ENCODE peak calls at places on chromosomes 13 and 19, in nine cellular contexts. One of them, this sample, is unnamed.

GRCh38 chr19:52670046-52670445 is 31.9 kb upstream of the ZNF83 start:
- DNase-seq in activated naive CD4-positive, alpha-beta T cell: no peak
- DNase-seq in heart left ventricle: no peak
- DNase-seq in cerebellar nuclear complex: no peak
- DNase-seq in AG10803: no peak
- DNase-seq in WTC11: no peak
- DNase-seq in cardiac muscle cell: no peak
- DNase-seq in fibroblast of the conjunctiva: no peak
- DNase-seq in AG09319: no peak
- DNase-seq in this sample: no peak

GRCh38 chr13:26022538-26023292 is 29.1 kb downstream of the SHISA2 start:
- DNase-seq in activated naive CD4-positive, alpha-beta T cell: no peak
- DNase-seq in heart left ventricle: peak
- DNase-seq in cerebellar nuclear complex: peak
- DNase-seq in AG10803: peak
- DNase-seq in WTC11: no peak
- DNase-seq in cardiac muscle cell: peak
- DNase-seq in fibroblast of the conjunctiva: peak
- DNase-seq in AG09319: peak
- DNase-seq in this sample: no peak

GRCh38 chr13:26503826-26504594 is 53.5 kb upstream of the WASF3 start:
- DNase-seq in activated naive CD4-positive, alpha-beta T cell: no peak
- DNase-seq in heart left ventricle: no peak
- DNase-seq in cerebellar nuclear complex: no peak
- DNase-seq in AG10803: no peak
- DNase-seq in WTC11: no peak
- DNase-seq in cardiac muscle cell: no peak
- DNase-seq in fibroblast of the conjunctiva: no peak
- DNase-seq in AG09319: no peak
- DNase-seq in this sample: no peak

GRCh38 chr13:102571075-102571474 is 25.7 kb upstream of the TPP2 start:
- DNase-seq in activated naive CD4-positive, alpha-beta T cell: no peak
- DNase-seq in heart left ventricle: no peak
- DNase-seq in cerebellar nuclear complex: no peak
- DNase-seq in AG10803: no peak
- DNase-seq in WTC11: peak
- DNase-seq in cardiac muscle cell: no peak
- DNase-seq in fibroblast of the conjunctiva: no peak
- DNase-seq in AG09319: no peak
- DNase-seq in this sample: no peak

GRCh38 chr13:112879283-112879833 is 89.7 kb upstream of the MCF2L start:
- DNase-seq in activated naive CD4-positive, alpha-beta T cell: no peak
- DNase-seq in heart left ventricle: peak
- DNase-seq in cerebellar nuclear complex: no peak
- DNase-seq in AG10803: peak
- DNase-seq in WTC11: no peak
- DNase-seq in cardiac muscle cell: peak
- DNase-seq in fibroblast of the conjunctiva: no peak
- DNase-seq in AG09319: no peak
- DNase-seq in this sample: no peak

GRCh38 chr13:69793803-69794453 is 313.7 kb upstream of the ATXN8OS start:
- DNase-seq in activated naive CD4-positive, alpha-beta T cell: no peak
- DNase-seq in heart left ventricle: no peak
- DNase-seq in cerebellar nuclear complex: no peak
- DNase-seq in AG10803: no peak
- DNase-seq in WTC11: no peak
- DNase-seq in cardiac muscle cell: no peak
- DNase-seq in fibroblast of the conjunctiva: no peak
- DNase-seq in AG09319: no peak
- DNase-seq in this sample: no peak

GRCh38 chr19:6271721-6272410 is 7.9 kb downstream of the MLLT1 start:
- DNase-seq in activated naive CD4-positive, alpha-beta T cell: no peak
- DNase-seq in heart left ventricle: peak
- DNase-seq in cerebellar nuclear complex: no peak
- DNase-seq in AG10803: peak
- DNase-seq in WTC11: peak
- DNase-seq in cardiac muscle cell: peak
- DNase-seq in fibroblast of the conjunctiva: peak
- DNase-seq in AG09319: no peak
- DNase-seq in this sample: no peak

GRCh38 chr13:107968470-107968869 is 246.9 kb downstream of the LIG4 start:
- DNase-seq in activated naive CD4-positive, alpha-beta T cell: no peak
- DNase-seq in heart left ventricle: no peak
- DNase-seq in cerebellar nuclear complex: no peak
- DNase-seq in AG10803: no peak
- DNase-seq in WTC11: no peak
- DNase-seq in cardiac muscle cell: no peak
- DNase-seq in fibroblast of the conjunctiva: no peak
- DNase-seq in AG09319: no peak
- DNase-seq in this sample: no peak

GRCh38 chr19:6425732-6426686 is 1.4 kb upstream of the KHSRP start:
- DNase-seq in activated naive CD4-positive, alpha-beta T cell: no peak
- DNase-seq in heart left ventricle: no peak
- DNase-seq in cerebellar nuclear complex: no peak
- DNase-seq in AG10803: no peak
- DNase-seq in WTC11: no peak
- DNase-seq in cardiac muscle cell: no peak
- DNase-seq in fibroblast of the conjunctiva: no peak
- DNase-seq in AG09319: no peak
- DNase-seq in this sample: no peak

GRCh38 chr13:92967923-92968322 is 258.7 kb upstream of the GPC6 start:
- DNase-seq in activated naive CD4-positive, alpha-beta T cell: no peak
- DNase-seq in heart left ventricle: no peak
- DNase-seq in cerebellar nuclear complex: no peak
- DNase-seq in AG10803: peak
- DNase-seq in WTC11: no peak
- DNase-seq in cardiac muscle cell: peak
- DNase-seq in fibroblast of the conjunctiva: no peak
- DNase-seq in AG09319: no peak
- DNase-seq in this sample: no peak